ENCODE peak calls at places on chromosomes 11 and 22, in six cellular contexts. W, I, O, F, R and H are unnamed samples.

GRCh38 chr11:129412501-129412900 is 36.9 kb downstream of the BARX2 start:
- DNase-seq in I (no peak), W (no peak), F (no peak), O (no peak), R (no peak), H (no peak)

GRCh38 chr22:21687685-21688259 is 22.0 kb downstream of the PPIL2 start:
- DNase-seq in F (no peak), R (no peak), O (no peak), I (no peak), W (no peak), H (no peak)

GRCh38 chr11:129117595-129118350 is 74.4 kb downstream of the ARHGAP32 start:
- DNase-seq in O (peak), W (peak), I (peak), F (peak), R (peak), H (no peak)

GRCh38 chr22:32584650-32585049 is 110.0 kb downstream of the FBXO7 start:
- DNase-seq in I (no peak), R (peak), F (no peak), O (no peak), W (peak), H (no peak)

GRCh38 chr11:117256573-117256972 is 24.1 kb downstream of the RNF214 start:
- DNase-seq in R (peak), F (no peak), I (no peak), O (no peak), W (peak), H (no peak)

GRCh38 chr11:70608568-70609314 is 210.4 kb downstream of the CTTN start:
- DNase-seq in R (no peak), O (no peak), W (peak), F (no peak), I (no peak), H (no peak)

GRCh38 chr11:109864161-109864661 is 229.0 kb upstream of the ZC3H12C start:
- DNase-seq in R (peak), O (peak), I (no peak), W (no peak), F (no peak), H (no peak)

GRCh38 chr22:31094741-31095140 is 12.6 kb downstream of the SELENOM start:
- DNase-seq in W (no peak), O (no peak), I (no peak), R (no peak), F (no peak), H (no peak)

GRCh38 chr11:40274017-40274416 is 1185.4 kb downstream of the LRRC4C start:
- DNase-seq in R (peak), F (no peak), O (no peak), I (no peak), W (no peak), H (no peak)

GRCh38 chr11:6567371-6567745 is 36.1 kb downstream of the RRP8 start:
- DNase-seq in F (no peak), R (no peak), I (no peak), O (no peak), W (no peak), H (no peak)

GRCh38 chr11:10990637-10991036 is 132.8 kb upstream of the ZBED5 start:
- DNase-seq in W (no peak), R (peak), O (no peak), I (no peak), F (no peak), H (no peak)